ENCODE peak calls at places on chromosomes 3 and 15, in seven cellular contexts. Y, R, E, K, N, Q and S are unnamed samples.
A peak's percentile ranks its signal among the peaks of the same experiment; 100 is the strongest.

GRCh38 chr15:35696767-35697231 is 150.8 kb upstream of the DPH6 start:
- DNase-seq in Y (no peak), R (peak; percentile 93), E (peak; percentile 27), K (peak; percentile 97), N (no peak), Q (no peak), S (peak; percentile 85)

GRCh38 chr15:100809151-100809550 is 70.5 kb upstream of the ALDH1A3 start:
- DNase-seq in Y (no peak), R (no peak), E (no peak), K (no peak), N (no peak), Q (no peak), S (no peak)

GRCh38 chr3:33385423-33385822 is 54.8 kb downstream of the UBP1 start:
- DNase-seq in Y (no peak), R (peak; percentile 20), E (no peak), K (peak; percentile 2), N (no peak), Q (no peak), S (no peak)

GRCh38 chr15:59632714-59633113 is 21.1 kb downstream of the GCNT3 start:
- DNase-seq in Y (peak; percentile 26), R (no peak), E (no peak), K (peak; percentile 80), N (peak; percentile 74), Q (peak; percentile 33), S (peak; percentile 18)

GRCh38 chr15:46277994-46278885 is 643.4 kb downstream of the SQOR start:
- DNase-seq in Y (no peak), R (no peak), E (no peak), K (no peak), N (no peak), Q (no peak), S (no peak)

GRCh38 chr3:105837143-105837740 is 31.6 kb downstream of the CBLB start:
- DNase-seq in Y (no peak), R (no peak), E (no peak), K (no peak), N (no peak), Q (no peak), S (no peak)

GRCh38 chr3:143851331-143852017 is 3.2 kb upstream of the SLC9A9 start:
- DNase-seq in Y (no peak), R (no peak), E (no peak), K (peak; percentile 52), N (no peak), Q (no peak), S (no peak)

GRCh38 chr3:23804441-23805227 is 1.1 kb upstream of the UBE2E1 start:
- DNase-seq in Y (no peak), R (no peak), E (peak; percentile 85), K (no peak), N (no peak), Q (no peak), S (peak; percentile 29)

GRCh38 chr3:184565421-184566211 is 4.0 kb downstream of the EPHB3 start:
- DNase-seq in Y (no peak), R (peak; percentile 90), E (peak; percentile 98), K (peak; percentile 75), N (no peak), Q (no peak), S (peak; percentile 90)

GRCh38 chr3:46095307-46095706 is 68.0 kb upstream of the XCR1 start:
- DNase-seq in Y (no peak), R (no peak), E (no peak), K (no peak), N (no peak), Q (no peak), S (no peak)

GRCh38 chr15:40029979-40030893 is 8.7 kb downstream of the SRP14 start:
- DNase-seq in Y (no peak), R (peak; percentile 22), E (no peak), K (peak; percentile 69), N (no peak), Q (no peak), S (no peak)

GRCh38 chr3:17810759-17811158 is 68.3 kb upstream of the TBC1D5 start:
- DNase-seq in Y (no peak), R (peak; percentile 37), E (no peak), K (peak; percentile 55), N (no peak), Q (no peak), S (peak; percentile 48)

GRCh38 chr15:68106656-68107055 is 52.5 kb downstream of the PIAS1 start:
- DNase-seq in Y (peak; percentile 21), R (peak; percentile 56), E (no peak), K (peak; percentile 74), N (no peak), Q (no peak), S (peak; percentile 41)

GRCh38 chr3:134992180-134992579 is 197.1 kb downstream of the EPHB1 start:
- DNase-seq in Y (no peak), R (no peak), E (no peak), K (no peak), N (no peak), Q (no peak), S (no peak)

GRCh38 chr15:101361418-101361817 is 66.4 kb upstream of the SNRPA1 start:
- DNase-seq in Y (no peak), R (no peak), E (no peak), K (no peak), N (no peak), Q (no peak), S (no peak)

GRCh38 chr15:40755821-40756220 is 767 bp upstream of the RMDN3 start:
- DNase-seq in Y (no peak), R (no peak), E (no peak), K (no peak), N (no peak), Q (no peak), S (no peak)

GRCh38 chr3:143001034-143001368 is 369 bp upstream of the U2SURP start:
- DNase-seq in Y (no peak), R (no peak), E (no peak), K (no peak), N (no peak), Q (no peak), S (no peak)

GRCh38 chr15:31586841-31587240 is 260.2 kb downstream of the KLF13 start:
- DNase-seq in Y (no peak), R (peak; percentile 27), E (peak; percentile 62), K (no peak), N (no peak), Q (no peak), S (no peak)
- H2AK5ac ChIP-seq in Y (no peak overlapping the region), R (no peak overlapping the region), E (no peak overlapping the region), K (no peak overlapping the region), N (no peak overlapping the region), Q (no peak overlapping the region), S (no peak overlapping the region)

DNA sequence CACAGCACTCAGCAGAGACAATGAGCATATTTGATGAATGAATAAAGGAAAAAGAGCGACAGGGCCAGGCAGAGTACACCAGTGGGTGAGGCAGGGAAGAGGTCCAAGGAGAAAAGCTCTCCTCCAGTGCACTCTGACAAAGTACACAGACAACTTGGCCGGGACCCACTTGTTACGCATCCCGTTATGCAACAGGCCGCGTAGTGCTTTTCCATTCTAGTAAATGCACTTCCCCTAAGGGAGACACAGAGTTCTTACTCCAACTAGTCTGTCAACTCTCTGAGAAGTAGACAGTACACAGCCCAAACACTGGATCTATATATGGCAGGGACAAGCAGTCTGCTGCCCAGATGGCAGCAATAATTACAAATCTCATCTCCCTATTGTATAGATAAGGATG is 18.5 kb downstream of the LARP6 start:
- DNase-seq in Y (no peak), R (no peak), E (no peak), K (no peak), N (no peak), Q (no peak), S (no peak)
- H2BK120ac ChIP-seq in Y (no peak overlapping the region), R (no peak overlapping the region), E (no peak overlapping the region), K (no peak overlapping the region), N (no peak overlapping the region), Q (no peak overlapping the region), S (no peak overlapping the region)

GRCh38 chr15:89649013-89649625 is 6.1 kb downstream of the KIF7 start:
- DNase-seq in Y (no peak), R (no peak), E (no peak), K (no peak), N (no peak), Q (no peak), S (no peak)

GRCh38 chr15:89648106-89649012 is 6.9 kb downstream of the KIF7 start:
- DNase-seq in Y (no peak), R (no peak), E (no peak), K (no peak), N (peak; percentile 74), Q (no peak), S (no peak)

GRCh38 chr15:89647191-89647851 is 7.9 kb downstream of the KIF7 start:
- DNase-seq in Y (peak; percentile 64), R (peak; percentile 38), E (peak; percentile 40), K (peak; percentile 75), N (peak; percentile 89), Q (peak; percentile 39), S (peak; percentile 59)

GRCh38 chr15:89646416-89647141 is 8.7 kb downstream of the KIF7 start:
- DNase-seq in Y (no peak), R (no peak), E (no peak), K (no peak), N (no peak), Q (no peak), S (no peak)

GRCh38 chr15:89645680-89646079 is 9.6 kb downstream of the KIF7 start:
- DNase-seq in Y (no peak), R (no peak), E (no peak), K (no peak), N (no peak), Q (no peak), S (no peak)
- H2AK5ac ChIP-seq in Y (no peak overlapping the region), R (no peak overlapping the region), E (no peak overlapping the region), K (no peak overlapping the region), N (no peak overlapping the region), Q (no peak overlapping the region), S (no peak overlapping the region)

GRCh38 chr3:66498718-66499611 is 1.9 kb downstream of the LRIG1 start:
- DNase-seq in Y (no peak), R (peak; percentile 24), E (no peak), K (no peak), N (no peak), Q (no peak), S (no peak)

GRCh38 chr3:66499881-66500574 is 794 bp downstream of the LRIG1 start:
- DNase-seq in Y (no peak), R (peak; percentile 43), E (no peak), K (no peak), N (no peak), Q (no peak), S (peak; percentile 28)

GRCh38 chr3:66496731-66497130 is 4.1 kb downstream of the LRIG1 start:
- DNase-seq in Y (no peak), R (no peak), E (no peak), K (no peak), N (no peak), Q (no peak), S (no peak)

GRCh38 chr3:66497288-66497972 is 3.4 kb downstream of the LRIG1 start:
- DNase-seq in Y (no peak), R (no peak), E (no peak), K (no peak), N (no peak), Q (no peak), S (no peak)

GRCh38 chr3:66497982-66498671 is 2.7 kb downstream of the LRIG1 start:
- DNase-seq in Y (no peak), R (no peak), E (no peak), K (no peak), N (no peak), Q (no peak), S (no peak)
- H2BK120ac ChIP-seq in Y (no peak overlapping the region), R (no peak overlapping the region), E (no peak overlapping the region), K (no peak overlapping the region), N (no peak overlapping the region), Q (no peak overlapping the region), S (no peak overlapping the region)